ENCODE peak calls at places on chromosomes 5 and 9, in six cellular contexts. One of them, this sample, is unnamed.

GRCh38 chr9:4062966-4063365 is 236.9 kb downstream of the GLIS3 start:
- DNase-seq in body of pancreas: no peak
- DNase-seq in mucosa of descending colon: no peak
- DNase-seq in dorsolateral prefrontal cortex: no peak
- DNase-seq in GM10248: no peak
- DNase-seq in AG04450: no peak
- DNase-seq in this sample: no peak

GRCh38 chr9:132032584-132032945 is 47.1 kb downstream of the MED27 start:
- DNase-seq in body of pancreas: peak; percentile 41
- DNase-seq in mucosa of descending colon: no peak
- DNase-seq in dorsolateral prefrontal cortex: no peak
- DNase-seq in GM10248: peak; percentile 19
- DNase-seq in AG04450: no peak
- DNase-seq in this sample: peak; percentile 22

GRCh38 chr9:121541256-121541655 is 41.6 kb upstream of the GGTA1 start:
- DNase-seq in body of pancreas: no peak
- DNase-seq in mucosa of descending colon: no peak
- DNase-seq in dorsolateral prefrontal cortex: no peak
- DNase-seq in GM10248: no peak
- DNase-seq in AG04450: no peak
- DNase-seq in this sample: no peak

GRCh38 chr9:84296146-84296843 is 44.3 kb downstream of the SLC28A3 start:
- DNase-seq in body of pancreas: no peak
- DNase-seq in mucosa of descending colon: no peak
- DNase-seq in dorsolateral prefrontal cortex: no peak
- DNase-seq in GM10248: peak; percentile 50
- DNase-seq in AG04450: peak; percentile 49
- DNase-seq in this sample: peak; percentile 63

GRCh38 chr5:19880859-19881436 is 107.1 kb downstream of the CDH18 start:
- DNase-seq in body of pancreas: no peak
- DNase-seq in mucosa of descending colon: no peak
- DNase-seq in dorsolateral prefrontal cortex: no peak
- DNase-seq in GM10248: no peak
- DNase-seq in AG04450: no peak
- DNase-seq in this sample: no peak

GRCh38 chr5:53547226-53547625 is 13.2 kb upstream of the NDUFS4 start:
- DNase-seq in body of pancreas: no peak
- DNase-seq in mucosa of descending colon: no peak
- DNase-seq in dorsolateral prefrontal cortex: no peak
- DNase-seq in GM10248: no peak
- DNase-seq in AG04450: no peak
- DNase-seq in this sample: no peak

GRCh38 chr5:77588175-77588574 is 50.3 kb downstream of the OTP start:
- DNase-seq in body of pancreas: no peak
- DNase-seq in mucosa of descending colon: no peak
- DNase-seq in dorsolateral prefrontal cortex: no peak
- DNase-seq in GM10248: no peak
- DNase-seq in AG04450: no peak
- DNase-seq in this sample: no peak

GRCh38 chr5:71621268-71621667 is 34.1 kb downstream of the MCCC2 start:
- DNase-seq in body of pancreas: no peak
- DNase-seq in mucosa of descending colon: no peak
- DNase-seq in dorsolateral prefrontal cortex: no peak
- DNase-seq in GM10248: no peak
- DNase-seq in AG04450: no peak
- DNase-seq in this sample: no peak

GRCh38 chr9:94812343-94812742 is 85.8 kb downstream of the AOPEP start:
- DNase-seq in body of pancreas: peak; percentile 31
- DNase-seq in mucosa of descending colon: no peak
- DNase-seq in dorsolateral prefrontal cortex: no peak
- DNase-seq in GM10248: no peak
- DNase-seq in AG04450: no peak
- DNase-seq in this sample: no peak

GRCh38 chr5:102296229-102296817 is at the start of gene SLCO4C1:
- DNase-seq in body of pancreas: peak; percentile 89
- DNase-seq in mucosa of descending colon: peak; percentile 93
- DNase-seq in dorsolateral prefrontal cortex: peak; percentile 24
- DNase-seq in GM10248: peak; percentile 83
- DNase-seq in AG04450: no peak
- DNase-seq in this sample: peak; percentile 85

GRCh38 chr5:50969207-50970145 is 303.0 kb downstream of the PARP8 start:
- DNase-seq in body of pancreas: peak; percentile 21
- DNase-seq in mucosa of descending colon: no peak
- DNase-seq in dorsolateral prefrontal cortex: no peak
- DNase-seq in GM10248: no peak
- DNase-seq in AG04450: no peak
- DNase-seq in this sample: no peak

GRCh38 chr9:112074250-112075008 is 100.7 kb downstream of the SUSD1 start:
- DNase-seq in body of pancreas: peak; percentile 56
- DNase-seq in mucosa of descending colon: no peak
- DNase-seq in dorsolateral prefrontal cortex: peak; percentile 39
- DNase-seq in GM10248: peak; percentile 45
- DNase-seq in AG04450: peak; percentile 87
- DNase-seq in this sample: peak; percentile 42

GRCh38 chr5:77437194-77437593 is 54.9 kb downstream of the WDR41 start:
- DNase-seq in body of pancreas: no peak
- DNase-seq in mucosa of descending colon: no peak
- DNase-seq in dorsolateral prefrontal cortex: peak; percentile 15
- DNase-seq in GM10248: no peak
- DNase-seq in AG04450: no peak
- DNase-seq in this sample: no peak

GRCh38 chr5:34047147-34047546 is 4.1 kb upstream of the C1QTNF3 start:
- DNase-seq in body of pancreas: no peak
- DNase-seq in mucosa of descending colon: no peak
- DNase-seq in dorsolateral prefrontal cortex: no peak
- DNase-seq in GM10248: no peak
- DNase-seq in AG04450: no peak
- DNase-seq in this sample: no peak

GRCh38 chr9:4762108-4762888 is 21.3 kb upstream of the AK3 start:
- DNase-seq in body of pancreas: peak; percentile 82
- DNase-seq in mucosa of descending colon: peak; percentile 86
- DNase-seq in dorsolateral prefrontal cortex: peak; percentile 76
- DNase-seq in GM10248: peak; percentile 60
- DNase-seq in AG04450: peak; percentile 44
- DNase-seq in this sample: peak; percentile 65

GRCh38 chr9:16289639-16290038 is 580.8 kb downstream of the BNC2 start:
- DNase-seq in body of pancreas: no peak
- DNase-seq in mucosa of descending colon: no peak
- DNase-seq in dorsolateral prefrontal cortex: no peak
- DNase-seq in GM10248: no peak
- DNase-seq in AG04450: no peak
- DNase-seq in this sample: no peak

GRCh38 chr5:157828949-157829639 is 29.9 kb downstream of the CLINT1 start:
- DNase-seq in body of pancreas: no peak
- DNase-seq in mucosa of descending colon: no peak
- DNase-seq in dorsolateral prefrontal cortex: no peak
- DNase-seq in GM10248: no peak
- DNase-seq in AG04450: no peak
- DNase-seq in this sample: peak; percentile 16
- TF ChIP-seq CTCF in body of pancreas: no peak
- TF ChIP-seq CTCF in mucosa of descending colon: no peak
- TF ChIP-seq CTCF in dorsolateral prefrontal cortex: no peak
- TF ChIP-seq CTCF in GM10248: peak; percentile 36
- TF ChIP-seq CTCF in AG04450: peak; percentile 38
- TF ChIP-seq CTCF in this sample: peak; percentile 9

GRCh38 chr9:127705577-127706215 is 1.1 kb upstream of the CFAP157 start:
- DNase-seq in body of pancreas: peak; percentile 77
- DNase-seq in mucosa of descending colon: no peak
- DNase-seq in dorsolateral prefrontal cortex: no peak
- DNase-seq in GM10248: no peak
- DNase-seq in AG04450: no peak
- DNase-seq in this sample: no peak

GRCh38 chr9:127706836-127707241 is at the start of gene CFAP157:
- DNase-seq in body of pancreas: peak; percentile 54
- DNase-seq in mucosa of descending colon: no peak
- DNase-seq in dorsolateral prefrontal cortex: no peak
- DNase-seq in GM10248: no peak
- DNase-seq in AG04450: no peak
- DNase-seq in this sample: no peak

GRCh38 chr9:127708952-127709587 is 2.3 kb downstream of the CFAP157 start:
- DNase-seq in body of pancreas: no peak
- DNase-seq in mucosa of descending colon: no peak
- DNase-seq in dorsolateral prefrontal cortex: no peak
- DNase-seq in GM10248: no peak
- DNase-seq in AG04450: no peak
- DNase-seq in this sample: no peak

GRCh38 chr9:127710204-127710805 is 3.5 kb downstream of the CFAP157 start:
- DNase-seq in body of pancreas: no peak
- DNase-seq in mucosa of descending colon: no peak
- DNase-seq in dorsolateral prefrontal cortex: no peak
- DNase-seq in GM10248: no peak
- DNase-seq in AG04450: no peak
- DNase-seq in this sample: no peak

GRCh38 chr9:127707766-127708165 is 978 bp downstream of the CFAP157 start:
- DNase-seq in body of pancreas: no peak
- DNase-seq in mucosa of descending colon: peak; percentile 56
- DNase-seq in dorsolateral prefrontal cortex: no peak
- DNase-seq in GM10248: peak; percentile 58
- DNase-seq in AG04450: no peak
- DNase-seq in this sample: peak; percentile 47
- TF ChIP-seq CTCF in body of pancreas: no peak
- TF ChIP-seq CTCF in mucosa of descending colon: no peak
- TF ChIP-seq CTCF in dorsolateral prefrontal cortex: no peak
- TF ChIP-seq CTCF in GM10248: no peak
- TF ChIP-seq CTCF in AG04450: no peak
- TF ChIP-seq CTCF in this sample: no peak

DNA sequence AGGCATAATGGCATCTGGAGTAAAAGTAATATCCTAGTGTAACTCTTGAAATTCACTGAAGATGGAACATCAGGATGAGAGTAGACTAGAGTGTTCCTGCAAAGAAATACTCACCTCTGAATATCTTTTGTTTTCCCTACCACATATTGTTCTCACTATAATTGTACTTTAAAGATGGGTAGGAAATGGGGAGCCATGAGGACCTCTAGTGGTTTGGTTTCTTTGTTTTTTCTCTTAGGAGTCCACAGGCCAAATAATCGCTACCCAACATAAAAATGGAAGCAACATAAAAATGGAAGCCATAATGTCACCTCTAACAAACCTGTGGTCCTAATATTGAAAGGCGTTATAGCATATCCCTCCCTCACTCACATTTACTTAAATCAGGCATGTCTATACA is 2375.8 kb downstream of the MAT2B start:
- DNase-seq in body of pancreas: no peak
- DNase-seq in mucosa of descending colon: no peak
- DNase-seq in dorsolateral prefrontal cortex: no peak
- DNase-seq in GM10248: no peak
- DNase-seq in AG04450: no peak
- DNase-seq in this sample: no peak
- TF ChIP-seq CTCF in body of pancreas: no peak
- TF ChIP-seq CTCF in mucosa of descending colon: no peak
- TF ChIP-seq CTCF in dorsolateral prefrontal cortex: no peak
- TF ChIP-seq CTCF in GM10248: no peak
- TF ChIP-seq CTCF in AG04450: no peak
- TF ChIP-seq CTCF in this sample: no peak

DNA sequence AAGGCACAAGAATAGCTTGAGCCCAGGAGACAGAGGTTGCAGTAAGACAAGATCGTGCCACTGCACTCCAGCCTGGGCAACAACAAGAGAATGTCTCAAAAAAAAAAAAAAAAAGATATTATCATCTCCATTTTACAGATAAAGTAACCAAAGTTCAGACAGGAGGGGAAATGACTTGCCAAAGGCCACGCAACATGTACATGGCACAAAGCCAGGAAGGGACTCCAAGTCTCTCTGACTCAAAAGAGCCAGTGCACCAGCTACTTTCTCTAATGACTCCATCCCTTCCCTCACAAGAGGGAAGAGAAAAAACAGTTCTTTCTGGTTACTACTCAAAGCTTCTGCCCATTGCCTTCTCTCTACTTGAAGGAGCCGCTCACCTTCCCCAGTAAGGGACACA is 34.1 kb downstream of the SIL1 start:
- DNase-seq in body of pancreas: peak; percentile 62
- DNase-seq in mucosa of descending colon: no peak
- DNase-seq in dorsolateral prefrontal cortex: no peak
- DNase-seq in GM10248: no peak
- DNase-seq in AG04450: no peak
- DNase-seq in this sample: no peak
- TF ChIP-seq CTCF in body of pancreas: no peak
- TF ChIP-seq CTCF in mucosa of descending colon: no peak
- TF ChIP-seq CTCF in dorsolateral prefrontal cortex: no peak
- TF ChIP-seq CTCF in GM10248: no peak
- TF ChIP-seq CTCF in AG04450: no peak
- TF ChIP-seq CTCF in this sample: no peak

DNA sequence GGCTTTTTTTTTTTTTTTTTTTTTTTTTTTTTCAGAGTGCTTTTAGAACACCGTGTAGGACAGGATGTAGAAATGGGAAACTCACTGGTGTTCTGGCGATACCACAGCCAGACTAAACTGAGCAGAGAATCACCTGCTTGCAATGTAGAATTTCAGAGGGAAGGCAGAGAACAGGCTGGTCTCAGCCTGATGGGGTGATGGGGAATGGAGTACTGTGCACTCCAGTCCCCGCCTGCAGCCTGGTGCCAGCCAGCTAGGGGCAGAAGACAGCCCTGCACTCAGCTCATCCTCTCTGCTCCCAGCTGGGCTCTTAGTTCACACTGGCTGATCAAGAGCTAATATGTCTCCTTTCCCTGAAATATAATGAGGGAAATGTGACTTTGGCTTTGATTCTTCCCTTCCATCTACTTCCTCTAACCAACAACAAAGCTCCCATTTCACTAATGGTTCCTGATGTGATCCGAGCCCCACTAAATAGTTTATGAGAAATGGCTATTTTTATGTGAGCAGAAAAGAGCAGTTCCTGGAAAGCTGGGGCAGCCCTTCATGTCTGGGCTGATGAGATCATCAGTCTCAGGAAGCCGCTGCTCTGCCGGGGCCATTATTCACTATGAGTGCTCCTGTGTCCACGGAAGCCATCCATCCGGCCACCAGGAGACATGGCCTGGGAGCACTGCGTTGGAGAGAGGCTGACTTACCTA is 209.7 kb downstream of the GADD45G start:
- DNase-seq in body of pancreas: no peak
- DNase-seq in mucosa of descending colon: no peak
- DNase-seq in dorsolateral prefrontal cortex: no peak
- DNase-seq in GM10248: peak; percentile 43
- DNase-seq in AG04450: no peak
- DNase-seq in this sample: peak; percentile 25
- TF ChIP-seq CTCF in body of pancreas: no peak
- TF ChIP-seq CTCF in mucosa of descending colon: no peak
- TF ChIP-seq CTCF in dorsolateral prefrontal cortex: no peak
- TF ChIP-seq CTCF in GM10248: no peak
- TF ChIP-seq CTCF in AG04450: no peak
- TF ChIP-seq CTCF in this sample: no peak

DNA sequence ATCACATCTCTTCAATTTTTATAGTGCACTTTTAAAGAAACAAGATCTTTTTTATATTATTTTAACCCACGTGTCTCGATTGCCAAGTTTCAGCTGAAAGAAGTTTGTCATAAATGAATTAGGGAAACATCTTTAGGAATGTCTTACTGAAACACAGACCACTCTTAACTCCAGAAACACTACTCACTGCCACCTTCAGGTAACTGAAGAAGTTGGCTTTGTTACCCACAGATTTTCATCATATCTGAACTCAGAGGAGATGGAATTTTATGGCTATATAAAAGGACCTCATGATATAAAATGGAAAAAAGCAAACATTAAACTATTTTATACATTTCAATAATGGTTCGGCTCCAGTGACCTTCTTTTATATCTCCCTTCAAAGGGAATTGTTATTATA is 158.0 kb downstream of the SEMA5A start:
- DNase-seq in body of pancreas: no peak
- DNase-seq in mucosa of descending colon: no peak
- DNase-seq in dorsolateral prefrontal cortex: no peak
- DNase-seq in GM10248: no peak
- DNase-seq in AG04450: no peak
- DNase-seq in this sample: no peak
- TF ChIP-seq CTCF in body of pancreas: no peak
- TF ChIP-seq CTCF in mucosa of descending colon: no peak
- TF ChIP-seq CTCF in dorsolateral prefrontal cortex: no peak
- TF ChIP-seq CTCF in GM10248: no peak
- TF ChIP-seq CTCF in AG04450: peak; percentile 32
- TF ChIP-seq CTCF in this sample: no peak